ENCODE peak calls at places on chromosomes 13 and 19, in five cellular contexts. B, C, Z, I and L are unnamed samples.

GRCh38 chr19:34707661-34708060 is 26.4 kb upstream of the ZNF181 start:
- DNase-seq in C (no peak), B (no peak), Z (no peak), I (no peak), L (no peak)

GRCh38 chr13:37906880-37907279 is 37.3 kb upstream of the TRPC4 start:
- DNase-seq in I (no peak), B (no peak), C (no peak), Z (no peak), L (no peak)

GRCh38 chr13:36428083-36428482 is 4.2 kb upstream of the CCNA1 start:
- DNase-seq in Z (no peak), B (no peak), C (no peak), I (peak; percentile 86), L (no peak)

GRCh38 chr19:2252481-2253105 is 3.5 kb downstream of the AMH start:
- DNase-seq in C (no peak), B (peak; percentile 16), I (no peak), Z (no peak), L (no peak)

GRCh38 chr13:110643324-110643723 is 28.0 kb downstream of the NAXD start:
- DNase-seq in C (no peak), B (no peak), Z (no peak), I (no peak), L (peak; percentile 32)

GRCh38 chr13:100872761-100873160 is 198.2 kb upstream of the TMTC4 start:
- DNase-seq in B (no peak), I (no peak), Z (peak; percentile 52), C (no peak), L (no peak)

GRCh38 chr13:24614306-24615080 is 65.7 kb upstream of the ATP12A start:
- DNase-seq in B (no peak), Z (no peak), C (no peak), I (no peak), L (peak; percentile 19)

GRCh38 chr13:52851153-52851962 is 2.9 kb upstream of the PCDH8 start:
- DNase-seq in I (peak; percentile 22), Z (peak; percentile 8), C (peak; percentile 81), B (peak; percentile 97), L (peak; percentile 91)

GRCh38 chr19:4051175-4052101 is 15.3 kb downstream of the ZBTB7A start:
- DNase-seq in I (peak; percentile 25), Z (peak; percentile 68), C (no peak), B (no peak), L (no peak)

GRCh38 chr13:52922961-52923360 is 74.5 kb upstream of the PCDH8 start:
- DNase-seq in B (no peak), I (no peak), Z (no peak), C (no peak), L (no peak)

GRCh38 chr13:109309625-109310363 is 476.6 kb downstream of the IRS2 start:
- DNase-seq in C (no peak), B (no peak), Z (no peak), I (no peak), L (no peak)

GRCh38 chr19:16368385-16369305 is 44.0 kb downstream of the KLF2 start:
- DNase-seq in B (no peak), I (no peak), Z (no peak), C (no peak), L (no peak)

GRCh38 chr13:73672492-73672891 is 461.7 kb downstream of the KLF12 start:
- DNase-seq in B (no peak), Z (no peak), I (no peak), C (no peak), L (no peak)

GRCh38 chr19:29945433-29945832 is 3.4 kb downstream of the URI1 start:
- DNase-seq in B (no peak), I (no peak), Z (peak; percentile 49), C (no peak), L (no peak)

GRCh38 chr13:94419304-94419943 is 60.1 kb downstream of the DCT start:
- DNase-seq in B (no peak), I (no peak), C (no peak), Z (peak; percentile 83), L (no peak)

GRCh38 chr19:1068111-1069001 is 1.4 kb downstream of the ARHGAP45 start:
- DNase-seq in B (no peak), Z (no peak), C (no peak), I (no peak), L (no peak)

GRCh38 chr19:30224689-30225606 is 147.2 kb upstream of the ZNF536 start:
- DNase-seq in I (no peak), C (peak; percentile 30), Z (peak; percentile 9), B (peak; percentile 64), L (peak; percentile 63)

GRCh38 chr19:41031926-41032325 is 40.8 kb downstream of the CYP2B6 start:
- DNase-seq in Z (no peak), C (no peak), B (no peak), I (peak; percentile 98), L (no peak)

GRCh38 chr13:101399365-101399764 is 16.9 kb downstream of the NALCN start:
- DNase-seq in Z (no peak), C (no peak), I (no peak), B (no peak), L (no peak)

GRCh38 chr19:41192574-41193419 is at the start of gene CYP2S1:
- DNase-seq in Z (peak; percentile 14), C (peak; percentile 87), B (peak; percentile 89), I (peak; percentile 35), L (peak; percentile 91)

GRCh38 chr13:102856603-102857002 is 10.8 kb downstream of the ERCC5 start:
- DNase-seq in Z (no peak), I (no peak), C (no peak), B (no peak), L (no peak)

GRCh38 chr19:14916848-14917247 is 24.4 kb upstream of the OR7C2 start:
- DNase-seq in I (peak; percentile 92), Z (no peak), C (no peak), B (no peak), L (no peak)

GRCh38 chr13:24905242-24905641 is 141.3 kb downstream of the RNF17 start:
- DNase-seq in Z (peak; percentile 22), B (no peak), I (peak; percentile 14), C (no peak), L (no peak)

GRCh38 chr13:102327119-102327617 is 74.7 kb downstream of the FGF14 start:
- DNase-seq in B (no peak), Z (peak; percentile 29), C (no peak), I (no peak), L (no peak)

GRCh38 chr13:22092791-22093545 is 422.1 kb downstream of the FGF9 start:
- DNase-seq in C (no peak), I (peak; percentile 95), Z (no peak), B (no peak), L (no peak)

GRCh38 chr19:48310227-48310626 is 15.1 kb upstream of the EMP3 start:
- DNase-seq in B (no peak), I (no peak), C (no peak), Z (peak; percentile 36), L (no peak)

GRCh38 chr19:54325194-54325621 is 12.2 kb upstream of the LILRA5 start:
- DNase-seq in C (peak; percentile 55), B (peak; percentile 42), Z (peak; percentile 33), I (peak; percentile 67), L (peak; percentile 75)

GRCh38 chr13:60583911-60584753 is 187.1 kb downstream of the TDRD3 start:
- DNase-seq in B (peak; percentile 25), Z (peak; percentile 58), C (peak; percentile 83), I (no peak), L (peak; percentile 77)

GRCh38 chr19:615619-616018 is 17.7 kb downstream of the POLRMT start:
- DNase-seq in C (no peak), Z (no peak), B (no peak), I (peak; percentile 58), L (no peak)

GRCh38 chr19:21586341-21587116 is 81.1 kb downstream of the ZNF429 start:
- DNase-seq in I (peak; percentile 30), B (peak; percentile 41), C (peak; percentile 26), Z (no peak), L (peak; percentile 72)

GRCh38 chr19:41426952-41427646 is at the start of gene B3GNT8:
- DNase-seq in Z (peak; percentile 68), C (peak; percentile 94), I (peak; percentile 34), B (peak; percentile 95), L (peak; percentile 96)

GRCh38 chr19:5166262-5166661 is 174.3 kb downstream of the PTPRS start:
- DNase-seq in C (no peak), I (no peak), B (no peak), Z (peak; percentile 42), L (no peak)

GRCh38 chr19:57269515-57270250 is 10.6 kb upstream of the ZNF460 start:
- DNase-seq in Z (peak; percentile 75), I (peak; percentile 14), C (no peak), B (no peak), L (no peak)

GRCh38 chr19:5339950-5340636 is 519 bp downstream of the PTPRS start:
- DNase-seq in C (no peak), B (peak; percentile 88), I (peak; percentile 40), Z (no peak), L (peak; percentile 85)

GRCh38 chr13:109647046-109647445 is 139.3 kb downstream of the IRS2 start:
- DNase-seq in C (no peak), Z (no peak), I (no peak), B (peak; percentile 35), L (no peak)

DNA sequence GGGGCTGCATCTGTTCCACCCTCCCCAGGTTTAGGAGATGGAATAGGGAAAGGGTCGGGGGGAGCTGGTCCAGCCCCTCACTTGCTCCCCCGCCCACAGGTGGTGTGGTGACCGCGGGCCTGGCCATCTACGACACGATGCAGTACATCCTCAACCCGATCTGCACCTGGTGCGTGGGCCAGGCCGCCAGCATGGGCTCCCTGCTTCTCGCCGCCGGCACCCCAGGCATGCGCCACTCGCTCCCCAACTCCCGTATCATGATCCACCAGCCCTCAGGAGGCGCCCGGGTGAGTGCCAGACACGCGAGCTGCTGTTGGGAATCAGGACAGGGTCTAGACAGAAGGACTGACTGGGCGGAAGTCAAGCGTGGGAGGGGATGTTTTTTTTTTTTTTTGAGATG is 3.0 kb downstream of the CLPP start:
- DNase-seq in B (no peak), C (no peak), I (no peak), Z (no peak), L (no peak)
- H3K9ac ChIP-seq in B (no peak overlapping the region), C (no peak overlapping the region), I (no peak overlapping the region), Z (no peak overlapping the region), L (no peak overlapping the region)

GRCh38 chr13:27168086-27168485 is 3.5 kb downstream of the USP12 start:
- DNase-seq in C (no peak), I (no peak), B (no peak), Z (no peak), L (no peak)
- H3K9ac ChIP-seq in C (peak overlapping the region; percentile 20), I (no peak overlapping the region), B (no peak overlapping the region), Z (no peak overlapping the region), L (no peak overlapping the region)

DNA sequence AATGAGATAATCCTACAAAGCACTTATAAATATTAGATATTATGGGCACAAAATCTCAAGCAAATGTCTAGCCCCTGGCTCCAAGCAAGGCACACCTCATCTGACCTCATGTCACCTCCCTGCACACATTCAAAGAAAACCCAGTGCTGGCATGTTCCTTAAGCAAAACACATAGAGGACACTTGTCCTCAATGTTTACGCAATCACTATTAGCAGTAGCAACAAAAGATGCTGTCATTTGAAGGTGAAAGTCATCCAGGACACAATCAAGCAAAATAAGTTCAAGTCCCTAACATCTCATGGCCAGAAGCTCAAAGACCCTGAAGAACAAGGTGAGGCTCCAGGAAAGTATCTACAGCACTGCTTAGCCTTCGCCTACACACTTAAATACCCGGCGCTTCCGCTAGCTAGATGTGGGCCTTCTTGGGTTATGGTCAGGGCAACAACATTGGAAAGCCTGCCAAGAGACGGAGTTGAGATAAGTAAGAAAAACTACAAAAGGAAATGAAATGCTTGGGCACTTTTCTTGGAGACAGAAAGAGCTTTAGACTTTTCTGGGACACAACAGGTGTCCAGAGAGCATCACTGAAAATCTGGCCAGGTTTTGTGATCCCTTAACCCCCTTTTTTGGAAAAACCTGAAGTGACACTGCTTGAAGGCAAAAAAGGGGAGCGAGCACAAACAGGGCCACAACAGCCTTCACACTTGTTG is 85.7 kb downstream of the FOXO1 start:
- DNase-seq in C (no peak), I (no peak), B (no peak), Z (no peak), L (no peak)
- H3K9ac ChIP-seq in C (no peak overlapping the region), I (no peak overlapping the region), B (no peak overlapping the region), Z (no peak overlapping the region), L (no peak overlapping the region)

GRCh38 chr13:39929583-39929982 is 274.1 kb downstream of the COG6 start:
- DNase-seq in Z (no peak), C (no peak), B (no peak), I (no peak), L (no peak)
- H3K9ac ChIP-seq in Z (no peak overlapping the region), C (no peak overlapping the region), B (no peak overlapping the region), I (no peak overlapping the region), L (no peak overlapping the region)